ENCODE peak calls at places on chromosome 18, in five cellular contexts. G, B, W, R and U are unnamed samples.

GRCh38 chr18:54222922-54223567 is 1.4 kb downstream of the MBD2 start:
- DNase-seq in W (peak), G (peak), B (no peak), R (no peak), U (no peak)

GRCh38 chr18:741931-742512 is 29.6 kb upstream of the ENOSF1 start:
- DNase-seq in B (peak), G (no peak), W (no peak), R (peak), U (peak)

GRCh38 chr18:58363767-58364540 is 264.9 kb downstream of the ALPK2 start:
- DNase-seq in R (peak), W (no peak), B (no peak), G (no peak), U (no peak)

GRCh38 chr18:8696749-8697211 is 8.6 kb upstream of the MTCL1 start:
- DNase-seq in B (peak), W (peak), R (no peak), G (peak), U (peak)

GRCh38 chr18:46166261-46166970 is 62.2 kb downstream of the HAUS1 start:
- DNase-seq in G (no peak), W (no peak), R (no peak), B (no peak), U (no peak)

GRCh38 chr18:8750954-8751415 is 45.6 kb downstream of the MTCL1 start:
- DNase-seq in B (no peak), G (no peak), W (no peak), R (no peak), U (no peak)

GRCh38 chr18:35073186-35074105 is 32.2 kb downstream of the MAPRE2 start:
- DNase-seq in R (peak), B (no peak), W (no peak), G (no peak), U (no peak)

GRCh38 chr18:49021433-49022129 is 70.8 kb upstream of the SMAD7 start:
- DNase-seq in W (no peak), G (peak), B (peak), R (no peak), U (no peak)

GRCh38 chr18:38487521-38487920 is 921.9 kb upstream of the CELF4 start:
- DNase-seq in W (no peak), B (no peak), G (no peak), R (no peak), U (no peak)

GRCh38 chr18:70372450-70373061 is 83.7 kb downstream of the SOCS6 start:
- DNase-seq in G (no peak), B (no peak), W (no peak), R (no peak), U (no peak)

GRCh38 chr18:22564036-22564435 is 146.3 kb upstream of the CTAGE1 start:
- DNase-seq in G (no peak), R (peak), W (no peak), B (no peak), U (no peak)

GRCh38 chr18:22285299-22286140 is 116.1 kb downstream of the GATA6 start:
- DNase-seq in G (no peak), R (no peak), W (no peak), B (no peak), U (no peak)